ENCODE peak calls at places on chromosomes 1 and 21, in seven cellular contexts. L, U, X, G, F, H and J are unnamed samples.

GRCh38 chr1:211925016-211925415 is 94.5 kb upstream of the LPGAT1 start:
- DNase-seq in H (peak), U (no peak), X (no peak), G (no peak), L (no peak), F (no peak), J (no peak)

GRCh38 chr1:229217716-229218115 is 53.2 kb upstream of the RAB4A start:
- DNase-seq in H (peak), F (no peak), L (no peak), G (no peak), U (no peak), X (no peak), J (no peak)

GRCh38 chr1:17369466-17369865 is 2.5 kb upstream of the PADI6 start:
- DNase-seq in X (peak), F (no peak), G (no peak), U (no peak), L (no peak), H (no peak), J (peak)

GRCh38 chr1:227544067-227544655 is 19.2 kb upstream of the ZNF678 start:
- DNase-seq in U (no peak), F (no peak), H (no peak), X (no peak), G (peak), L (no peak), J (no peak)

GRCh38 chr1:151816548-151816947 is 11.3 kb upstream of the LINGO4 start:
- DNase-seq in H (no peak), G (no peak), X (no peak), L (no peak), U (no peak), F (no peak), J (no peak)

GRCh38 chr1:116544588-116545358 is 26.1 kb downstream of the CD58 start:
- DNase-seq in G (no peak), U (no peak), H (no peak), F (no peak), L (no peak), X (no peak), J (no peak)

GRCh38 chr1:27542463-27543273 is 52.7 kb upstream of the WASF2 start:
- DNase-seq in X (peak), U (peak), G (peak), L (no peak), H (peak), F (no peak), J (peak)

GRCh38 chr1:216388558-216388957 is 34.7 kb downstream of the USH2A start:
- DNase-seq in G (no peak), L (no peak), F (no peak), U (no peak), H (peak), X (no peak), J (no peak)

GRCh38 chr1:53582211-53583020 is 123.2 kb downstream of the DMRTB1 start:
- DNase-seq in G (no peak), X (no peak), U (no peak), H (peak), F (no peak), L (peak), J (no peak)

GRCh38 chr1:204706838-204707509 is 21.4 kb upstream of the LRRN2 start:
- DNase-seq in U (no peak), G (no peak), L (no peak), H (peak), F (no peak), X (no peak), J (no peak)

GRCh38 chr21:25911730-25912401 is 177.1 kb downstream of the GABPA start:
- DNase-seq in U (no peak), G (no peak), X (no peak), H (no peak), F (no peak), L (no peak), J (no peak)

GRCh38 chr1:155198547-155198906 is 9.2 kb downstream of the THBS3 start:
- DNase-seq in H (no peak), F (no peak), G (no peak), X (no peak), L (no peak), U (no peak), J (no peak)

GRCh38 chr1:41580520-41581172 is 96.2 kb upstream of the EDN2 start:
- DNase-seq in H (peak), X (no peak), G (no peak), L (no peak), U (no peak), F (no peak), J (no peak)

DNA sequence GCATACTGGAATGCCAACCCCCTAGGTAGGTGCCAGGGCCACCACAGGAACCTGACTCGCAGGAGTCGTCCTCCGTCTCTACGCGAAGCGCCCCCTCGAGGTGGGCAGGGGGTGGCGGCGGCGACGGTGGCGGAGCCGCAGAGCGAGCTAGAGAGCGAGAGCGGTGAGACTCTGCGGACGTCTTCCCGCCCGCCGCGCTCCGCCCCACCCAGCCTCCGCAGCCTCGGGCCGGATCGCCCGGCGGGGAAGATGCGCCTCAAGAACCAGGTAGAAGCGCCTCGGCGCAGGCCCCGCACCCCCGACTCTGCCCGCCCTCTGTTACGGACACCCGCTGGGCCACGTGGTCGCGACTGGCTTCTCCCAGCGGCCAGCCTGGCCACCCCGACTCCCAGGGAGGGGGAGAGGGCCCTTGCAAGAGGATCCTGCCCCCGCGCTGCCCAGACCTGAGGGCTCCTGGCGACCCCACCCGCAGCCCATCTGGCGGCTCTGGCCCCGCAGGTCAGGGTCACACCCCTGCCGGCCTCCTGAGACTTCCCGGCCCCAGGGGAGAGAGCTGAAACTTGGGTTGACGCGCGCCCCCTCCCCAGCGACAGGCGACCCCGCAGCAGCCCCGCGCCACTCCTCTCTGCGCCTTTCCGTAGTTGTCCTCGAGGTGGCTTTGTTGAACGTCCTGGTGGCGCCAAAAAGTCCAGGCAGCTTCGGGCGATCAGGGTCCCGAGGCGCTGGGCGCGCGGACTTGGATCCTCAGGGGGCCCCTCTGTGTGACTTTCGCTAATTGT is 24.4 kb upstream of the AGBL4 start:
- DNase-seq in X (no peak), F (no peak), G (peak), H (peak), L (peak), U (no peak), J (no peak)
- TF ChIP-seq CTCF in X (no peak), F (no peak), G (no peak), H (peak), L (no peak), U (no peak), J (no peak)

DNA sequence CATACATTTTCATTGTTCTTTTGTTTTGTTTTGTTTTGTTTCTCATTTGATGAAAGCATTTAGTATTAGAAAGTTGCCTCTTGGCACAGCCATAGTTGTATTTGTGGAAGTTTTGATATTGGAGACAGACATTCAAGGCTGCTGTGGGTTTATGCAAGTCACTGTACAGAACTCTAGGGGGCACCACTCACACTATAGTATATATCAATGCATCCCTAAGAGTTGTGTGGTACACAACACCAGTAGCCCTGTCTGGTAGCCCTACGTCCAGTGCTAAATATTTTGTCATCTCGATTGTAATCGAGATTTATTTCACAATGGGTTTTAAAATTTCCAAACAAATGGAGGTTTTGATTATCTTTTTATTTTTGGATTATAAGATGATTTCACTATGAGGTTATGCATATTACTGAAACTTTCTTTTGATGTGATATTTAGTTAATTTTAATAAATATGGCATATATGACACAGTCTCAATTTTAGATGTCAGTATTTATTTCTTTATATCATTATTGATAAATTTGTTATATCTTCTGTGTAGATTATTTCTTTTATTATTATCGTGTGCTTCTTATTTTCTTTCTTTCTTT is 112.2 kb downstream of the NR5A2 start:
- DNase-seq in X (peak), F (peak), G (no peak), U (no peak), L (no peak), H (no peak), J (peak)
- TF ChIP-seq CTCF in X (peak), F (peak), G (peak), U (peak), L (no peak), H (peak), J (peak)

GRCh38 chr1:8883510-8883909 is 5.0 kb upstream of the ENO1 start:
- DNase-seq in F (no peak), U (no peak), H (peak), G (no peak), X (no peak), L (no peak), J (no peak)

GRCh38 chr1:8878448-8879347 is at the start of gene ENO1:
- DNase-seq in H (peak), U (peak), F (peak), G (peak), L (peak), X (peak), J (peak)

GRCh38 chr1:8876099-8876496 is 2.4 kb downstream of the ENO1 start:
- DNase-seq in X (no peak), F (no peak), H (no peak), L (no peak), U (no peak), G (no peak), J (no peak)

GRCh38 chr1:8879348-8880067 is 1.0 kb upstream of the ENO1 start:
- DNase-seq in U (no peak), G (no peak), L (no peak), F (no peak), H (no peak), X (no peak), J (no peak)

GRCh38 chr1:8880068-8880676 is 1.7 kb upstream of the ENO1 start:
- DNase-seq in G (no peak), F (peak), U (peak), X (peak), L (no peak), H (peak), J (peak)
- TF ChIP-seq CTCF in G (no peak), F (no peak), U (no peak), X (no peak), L (no peak), H (no peak), J (no peak)

DNA sequence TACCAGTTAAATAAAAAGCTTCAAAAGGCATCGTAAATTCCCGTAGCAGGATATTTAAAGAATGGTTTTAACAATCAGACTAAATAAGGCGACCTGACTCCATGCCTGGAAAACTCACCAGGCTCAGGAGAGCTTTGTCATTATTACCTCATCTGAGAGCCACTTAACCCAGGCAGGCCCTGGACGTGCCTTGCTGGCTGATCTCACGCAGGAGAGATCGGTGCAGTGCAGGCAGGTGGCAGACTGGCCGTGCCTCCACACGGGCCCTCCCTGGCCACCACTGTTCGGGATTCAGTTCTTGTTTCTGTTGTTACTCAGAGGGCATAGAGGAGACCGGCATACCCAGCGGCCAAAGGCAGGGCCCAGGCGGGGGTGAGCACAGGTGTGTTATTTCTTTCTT is 6.4 kb downstream of the MT1HL1 start:
- DNase-seq in L (no peak), X (no peak), H (peak), G (peak), U (no peak), F (no peak), J (no peak)
- TF ChIP-seq CTCF in L (no peak), X (no peak), H (no peak), G (no peak), U (no peak), F (no peak), J (no peak)

DNA sequence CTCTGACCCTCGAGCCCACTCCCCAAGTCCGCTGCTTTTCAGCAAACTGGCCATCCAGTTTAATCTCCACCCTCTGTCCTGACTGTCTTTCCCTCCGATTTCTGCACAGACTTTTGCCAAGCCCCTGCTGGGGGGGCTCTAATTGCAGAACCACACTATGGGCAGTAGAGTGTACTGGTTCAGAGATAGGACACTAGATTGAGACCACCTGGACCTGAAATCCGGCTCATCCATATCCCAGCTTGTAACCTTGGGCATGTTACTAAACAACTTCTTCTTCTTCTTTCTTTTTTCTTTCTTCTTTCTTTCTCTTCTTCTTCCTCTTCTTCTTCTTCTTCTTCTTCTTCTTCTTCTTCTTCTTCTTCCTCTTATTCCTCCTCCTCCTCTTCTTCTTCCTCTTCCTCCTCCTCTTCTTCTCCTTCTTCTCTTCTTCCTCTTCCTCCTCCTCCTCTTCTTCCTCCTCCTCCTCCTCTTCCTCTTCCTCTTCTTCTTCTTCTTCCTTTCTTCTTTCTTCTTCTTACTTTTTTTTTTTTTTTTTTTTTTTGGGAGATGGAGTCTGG is 7.7 kb downstream of the LRRC71 start:
- DNase-seq in U (no peak), G (no peak), L (no peak), H (no peak), X (no peak), F (no peak), J (no peak)
- TF ChIP-seq CTCF in U (no peak), G (no peak), L (no peak), H (peak), X (no peak), F (no peak), J (no peak)

DNA sequence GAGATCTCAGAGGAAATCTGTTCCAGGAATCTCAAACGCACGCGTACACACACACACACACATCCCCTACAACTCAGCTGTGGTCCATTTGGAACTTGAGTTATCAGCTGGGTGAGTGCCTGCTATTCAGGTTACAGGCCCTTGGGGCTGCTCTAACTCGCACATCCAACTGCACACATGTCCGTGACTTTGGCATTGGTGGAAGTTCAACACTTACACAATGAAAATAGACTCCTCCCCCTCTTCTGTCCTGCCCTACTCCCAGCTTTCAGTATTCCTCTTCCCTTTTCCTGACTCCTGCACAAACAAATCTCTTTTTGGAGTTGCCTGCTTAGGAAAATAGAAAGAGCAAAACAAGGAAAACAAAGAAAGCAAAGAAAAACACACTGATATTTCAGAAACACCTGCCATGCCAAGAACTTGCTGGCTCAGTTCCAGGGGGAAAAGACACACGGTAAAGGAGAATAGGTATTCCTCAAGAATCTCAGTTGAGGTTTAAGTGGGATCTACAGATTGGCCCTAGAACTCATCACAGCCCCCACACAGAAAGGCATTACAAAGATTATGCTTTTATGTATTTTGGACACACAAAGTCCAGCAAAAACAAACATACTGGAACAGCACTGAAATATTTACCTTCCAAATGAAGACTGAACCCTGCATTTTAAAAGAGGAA is 140.8 kb downstream of the TGFBR3 start:
- DNase-seq in X (peak), F (no peak), H (no peak), G (no peak), U (peak), L (no peak), J (peak)
- TF ChIP-seq CTCF in X (peak), F (peak), H (no peak), G (no peak), U (peak), L (no peak), J (no peak)

GRCh38 chr1:174988986-174989385 is 10.8 kb upstream of the CACYBP start:
- DNase-seq in X (no peak), L (no peak), F (no peak), U (no peak), G (no peak), H (no peak), J (no peak)

GRCh38 chr1:174984952-174985351 is 14.8 kb upstream of the CACYBP start:
- DNase-seq in L (no peak), F (no peak), G (no peak), H (no peak), X (no peak), U (no peak), J (no peak)

GRCh38 chr1:174988539-174988938 is 11.2 kb upstream of the CACYBP start:
- DNase-seq in U (no peak), X (no peak), F (no peak), H (no peak), G (no peak), L (no peak), J (no peak)

DNA sequence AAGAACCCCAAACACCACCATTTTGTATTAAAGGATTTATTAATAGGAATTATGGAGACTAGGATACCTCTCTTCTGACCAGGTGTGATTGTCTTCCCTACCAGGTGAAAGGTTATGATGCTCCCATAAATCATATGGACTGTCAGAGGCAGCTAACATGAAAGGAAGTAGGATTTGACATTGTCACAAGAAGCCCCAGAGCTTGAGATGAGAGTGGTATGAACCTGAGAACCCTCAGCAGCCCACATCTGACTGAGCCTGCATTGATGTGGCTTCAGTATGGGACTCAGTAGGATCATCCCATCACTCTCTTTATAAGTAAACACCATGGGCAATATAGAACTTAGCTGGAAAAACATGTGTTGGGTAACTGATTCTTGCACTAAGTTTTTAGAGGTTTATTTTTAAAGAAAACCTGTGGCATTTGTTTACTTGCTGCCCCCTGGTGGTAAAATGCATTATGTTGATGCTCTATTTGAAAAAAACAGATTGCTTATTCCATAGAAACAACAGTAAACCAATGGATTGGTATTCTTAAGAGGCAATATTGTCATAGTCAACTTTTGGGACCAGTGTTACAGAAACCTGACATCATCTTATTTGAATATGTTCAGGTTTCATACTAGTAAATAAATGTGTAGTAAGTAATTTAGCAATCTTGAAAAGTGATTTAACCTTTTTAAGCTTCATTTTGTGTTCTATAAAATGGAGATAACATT is 16.6 kb upstream of the CACYBP start:
- DNase-seq in F (no peak), G (no peak), X (peak), U (no peak), L (no peak), H (no peak), J (peak)
- TF ChIP-seq CTCF in F (peak), G (peak), X (peak), U (peak), L (peak), H (peak), J (peak)